ENCODE peak calls at places on chromosome 19, in six cellular contexts. L, J, K, B, H and Y are unnamed samples.

GRCh38 chr19:46834984-46835383 is 15.7 kb downstream of the AP2S1 start:
- DNase-seq in L (no peak), J (no peak), K (no peak), B (no peak), H (no peak), Y (no peak)

GRCh38 chr19:19670070-19670551 is 1.5 kb downstream of the ZNF101 start:
- DNase-seq in L (no peak), J (no peak), K (no peak), B (no peak), H (peak), Y (no peak)

GRCh38 chr19:45820413-45821102 is 5.5 kb upstream of the RSPH6A start:
- DNase-seq in L (no peak), J (no peak), K (no peak), B (no peak), H (no peak), Y (no peak)

GRCh38 chr19:279656-280055 is 11.5 kb downstream of the PLPP2 start:
- DNase-seq in L (no peak), J (no peak), K (no peak), B (no peak), H (no peak), Y (no peak)

GRCh38 chr19:2841858-2842574 is 741 bp downstream of the ZNF555 start:
- DNase-seq in L (no peak), J (no peak), K (no peak), B (no peak), H (no peak), Y (peak)

GRCh38 chr19:33904681-33905080 is 108.0 kb downstream of the KCTD15 start:
- DNase-seq in L (peak), J (no peak), K (no peak), B (no peak), H (peak), Y (no peak)

GRCh38 chr19:49887653-49888477 is 8.8 kb downstream of the IL4I1 start:
- DNase-seq in L (no peak), J (no peak), K (no peak), B (no peak), H (no peak), Y (no peak)

GRCh38 chr19:3374369-3375112 is 8.2 kb downstream of the NFIC start:
- DNase-seq in L (no peak), J (no peak), K (no peak), B (no peak), H (no peak), Y (no peak)

GRCh38 chr19:556611-557382 is 12.9 kb downstream of the GZMM start:
- DNase-seq in L (no peak), J (no peak), K (no peak), B (no peak), H (no peak), Y (no peak)

GRCh38 chr19:47663435-47663910 is 49.7 kb upstream of the EHD2 start:
- DNase-seq in L (peak), J (no peak), K (peak), B (no peak), H (no peak), Y (no peak)

GRCh38 chr19:19627442-19627715 is 641 bp downstream of the LPAR2 start:
- DNase-seq in L (no peak), J (no peak), K (no peak), B (no peak), H (no peak), Y (no peak)

GRCh38 chr19:13053761-13054604 is 48.7 kb downstream of the LYL1 start:
- DNase-seq in L (peak), J (no peak), K (peak), B (no peak), H (no peak), Y (no peak)

GRCh38 chr19:31348416-31349159 is 648 bp downstream of the TSHZ3 start:
- DNase-seq in L (peak), J (peak), K (no peak), B (no peak), H (peak), Y (no peak)

GRCh38 chr19:31574251-31574973 is 225.2 kb upstream of the TSHZ3 start:
- DNase-seq in L (no peak), J (no peak), K (no peak), B (no peak), H (no peak), Y (no peak)

GRCh38 chr19:49019242-49019932 is 2.5 kb upstream of the LHB start:
- DNase-seq in L (no peak), J (peak), K (no peak), B (no peak), H (peak), Y (peak)

GRCh38 chr19:56221851-56222250 is 19.8 kb downstream of the ZSCAN5C start:
- DNase-seq in L (no peak), J (no peak), K (no peak), B (no peak), H (no peak), Y (no peak)

GRCh38 chr19:771332-771785 is 20.4 kb downstream of the MISP start:
- DNase-seq in L (peak), J (peak), K (no peak), B (no peak), H (peak), Y (peak)

GRCh38 chr19:13163609-13164364 is 13.6 kb downstream of the IER2 start:
- DNase-seq in L (peak), J (peak), K (no peak), B (no peak), H (peak), Y (peak)

GRCh38 chr19:28563964-28564914 is 648.7 kb downstream of the UQCRFS1 start:
- DNase-seq in L (no peak), J (no peak), K (no peak), B (no peak), H (no peak), Y (no peak)

GRCh38 chr19:50718255-50719118 is 1.1 kb downstream of the SHANK1 start:
- DNase-seq in L (no peak), J (peak), K (no peak), B (no peak), H (peak), Y (peak)

GRCh38 chr19:3450796-3451411 is 29.4 kb downstream of the SMIM24 start:
- DNase-seq in L (peak), J (no peak), K (peak), B (peak), H (no peak), Y (no peak)

GRCh38 chr19:50239916-50240585 is 36.6 kb downstream of the MYH14 start:
- DNase-seq in L (no peak), J (no peak), K (no peak), B (no peak), H (no peak), Y (no peak)

GRCh38 chr19:52492991-52493470 is 34.4 kb upstream of the ZNF808 start:
- DNase-seq in L (no peak), J (peak), K (no peak), B (no peak), H (peak), Y (peak)

GRCh38 chr19:7242601-7243258 is 51.5 kb downstream of the INSR start:
- DNase-seq in L (peak), J (no peak), K (peak), B (peak), H (no peak), Y (peak)

GRCh38 chr19:36032251-36033104 is at the start of gene CLIP3:
- DNase-seq in L (peak), J (no peak), K (no peak), B (no peak), H (peak), Y (peak)

GRCh38 chr19:48896191-48896720 is 2.3 kb downstream of the TULP2 start:
- DNase-seq in L (peak), J (peak), K (no peak), B (no peak), H (peak), Y (peak)

DNA sequence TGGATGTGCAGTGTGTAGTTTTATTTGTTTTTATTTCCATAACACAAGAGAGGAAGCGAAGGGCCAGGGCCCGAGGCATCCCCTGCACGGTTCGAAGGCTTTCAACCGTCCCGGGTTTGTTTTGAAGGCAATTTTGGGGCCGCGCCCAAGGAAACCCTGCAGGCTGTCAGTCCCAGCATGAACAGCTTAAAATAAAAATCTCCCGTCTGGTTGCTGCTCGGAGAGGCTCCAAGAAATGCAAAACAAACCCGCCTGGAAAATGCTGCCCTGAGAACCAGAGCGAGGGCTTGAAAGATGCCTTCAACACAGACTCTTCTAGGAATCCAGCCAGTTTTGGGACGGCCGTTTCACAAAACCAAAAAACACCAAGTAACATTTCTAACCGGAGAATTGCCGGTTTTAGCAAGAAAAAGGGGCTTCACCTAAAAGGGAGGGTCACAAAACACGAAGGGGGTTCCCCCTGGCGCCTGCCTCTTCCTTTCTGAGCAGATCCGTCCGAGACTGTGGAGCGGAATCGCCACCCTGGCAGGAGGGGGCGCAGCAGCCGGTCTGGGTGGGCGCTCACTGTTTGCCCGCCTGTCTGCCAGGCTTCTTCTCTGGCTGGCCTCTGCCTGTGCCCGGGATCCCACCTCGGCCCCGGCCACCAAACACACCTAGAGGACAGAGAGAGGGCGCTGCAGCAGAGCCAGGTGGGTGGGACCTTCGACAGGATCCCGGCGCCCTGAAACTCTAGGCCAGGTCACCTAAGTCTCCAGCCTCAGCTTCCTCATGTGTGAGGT is 15.8 kb downstream of the LSM4 start:
- DNase-seq in L (no peak), J (no peak), K (no peak), B (no peak), H (peak), Y (peak)
- TF ChIP-seq CTCF in L (no peak), J (no peak), K (no peak), B (peak), H (no peak), Y (peak)

GRCh38 chr19:23437901-23438300 is 42.6 kb upstream of the ZNF91 start:
- DNase-seq in L (no peak), J (no peak), K (no peak), B (no peak), H (no peak), Y (no peak)

GRCh38 chr19:23440207-23440606 is 44.9 kb upstream of the ZNF91 start:
- DNase-seq in L (no peak), J (no peak), K (no peak), B (no peak), H (peak), Y (no peak)

GRCh38 chr19:23436318-23436717 is 41.0 kb upstream of the ZNF91 start:
- DNase-seq in L (no peak), J (peak), K (no peak), B (no peak), H (peak), Y (no peak)

GRCh38 chr19:23439623-23440022 is 44.4 kb upstream of the ZNF91 start:
- DNase-seq in L (no peak), J (no peak), K (no peak), B (no peak), H (peak), Y (no peak)

GRCh38 chr19:23436944-23437343 is 41.7 kb upstream of the ZNF91 start:
- DNase-seq in L (no peak), J (no peak), K (no peak), B (no peak), H (peak), Y (no peak)
- TF ChIP-seq CTCF in L (peak), J (peak), K (no peak), B (no peak), H (no peak), Y (no peak)

GRCh38 chr19:4624733-4625362 is 14.5 kb upstream of the TNFAIP8L1 start:
- DNase-seq in L (peak), J (no peak), K (no peak), B (no peak), H (no peak), Y (peak)
- TF ChIP-seq CTCF in L (peak), J (peak), K (peak), B (no peak), H (no peak), Y (no peak)

DNA sequence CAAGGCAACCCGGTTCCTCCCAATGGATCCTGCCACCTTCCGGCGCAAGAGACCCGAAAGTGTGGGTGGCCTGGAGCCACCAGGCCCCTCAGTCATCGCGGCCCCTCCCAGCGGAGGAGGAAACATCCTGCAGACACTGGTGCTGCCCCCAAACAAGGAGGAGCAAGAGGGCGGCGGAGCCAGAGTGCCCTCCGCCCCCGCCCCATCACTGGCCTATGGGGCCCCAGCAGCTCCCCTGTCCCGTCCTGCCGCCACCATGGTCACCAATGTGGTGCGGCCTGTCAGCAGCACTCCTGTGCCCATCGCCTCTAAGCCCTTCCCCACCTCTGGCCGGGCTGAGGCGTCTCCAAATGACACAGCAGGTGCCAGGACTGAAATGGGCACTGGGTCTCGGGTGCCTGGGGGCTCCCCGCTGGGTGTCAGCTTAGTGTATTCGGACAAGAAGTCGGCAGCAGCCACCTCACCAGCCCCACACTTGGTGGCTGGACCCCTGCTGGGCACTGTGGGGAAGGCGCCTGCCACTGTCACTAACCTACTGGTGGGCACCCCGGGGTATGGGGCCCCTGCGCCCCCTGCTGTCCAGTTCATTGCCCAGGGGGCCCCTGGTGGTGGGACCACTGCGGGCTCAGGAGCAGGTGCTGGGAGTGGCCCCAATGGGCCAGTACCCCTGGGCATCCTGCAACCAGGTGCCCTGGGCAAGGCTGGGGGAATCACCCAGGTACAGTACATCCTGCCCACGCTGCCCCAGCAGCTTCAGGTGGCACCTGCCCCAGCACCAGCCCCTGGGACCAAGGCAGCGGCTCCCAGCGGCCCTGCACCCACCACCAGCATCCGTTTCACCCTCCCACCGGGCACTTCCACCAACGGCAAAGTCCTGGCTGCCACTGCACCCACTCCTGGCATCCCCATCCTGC is 11.2 kb upstream of the PRR19 start:
- DNase-seq in L (no peak), J (peak), K (no peak), B (no peak), H (peak), Y (peak)
- TF ChIP-seq CTCF in L (peak), J (peak), K (peak), B (peak), H (peak), Y (peak)

GRCh38 chr19:55098716-55099556 is 18.5 kb downstream of the PPP1R12C start:
- DNase-seq in L (no peak), J (no peak), K (no peak), B (no peak), H (no peak), Y (no peak)
- TF ChIP-seq CTCF in L (no peak), J (peak), K (no peak), B (no peak), H (no peak), Y (no peak)

GRCh38 chr19:57239982-57240310 is 486 bp upstream of the ZNF805 start:
- DNase-seq in L (no peak), J (no peak), K (no peak), B (no peak), H (no peak), Y (no peak)

GRCh38 chr19:57242821-57243220 is 2.4 kb downstream of the ZNF805 start:
- DNase-seq in L (no peak), J (no peak), K (no peak), B (no peak), H (no peak), Y (no peak)

GRCh38 chr19:57244513-57244912 is 4.1 kb downstream of the ZNF805 start:
- DNase-seq in L (no peak), J (no peak), K (no peak), B (no peak), H (no peak), Y (no peak)

GRCh38 chr19:57241181-57241580 is 749 bp downstream of the ZNF805 start:
- DNase-seq in L (peak), J (no peak), K (no peak), B (no peak), H (peak), Y (no peak)

DNA sequence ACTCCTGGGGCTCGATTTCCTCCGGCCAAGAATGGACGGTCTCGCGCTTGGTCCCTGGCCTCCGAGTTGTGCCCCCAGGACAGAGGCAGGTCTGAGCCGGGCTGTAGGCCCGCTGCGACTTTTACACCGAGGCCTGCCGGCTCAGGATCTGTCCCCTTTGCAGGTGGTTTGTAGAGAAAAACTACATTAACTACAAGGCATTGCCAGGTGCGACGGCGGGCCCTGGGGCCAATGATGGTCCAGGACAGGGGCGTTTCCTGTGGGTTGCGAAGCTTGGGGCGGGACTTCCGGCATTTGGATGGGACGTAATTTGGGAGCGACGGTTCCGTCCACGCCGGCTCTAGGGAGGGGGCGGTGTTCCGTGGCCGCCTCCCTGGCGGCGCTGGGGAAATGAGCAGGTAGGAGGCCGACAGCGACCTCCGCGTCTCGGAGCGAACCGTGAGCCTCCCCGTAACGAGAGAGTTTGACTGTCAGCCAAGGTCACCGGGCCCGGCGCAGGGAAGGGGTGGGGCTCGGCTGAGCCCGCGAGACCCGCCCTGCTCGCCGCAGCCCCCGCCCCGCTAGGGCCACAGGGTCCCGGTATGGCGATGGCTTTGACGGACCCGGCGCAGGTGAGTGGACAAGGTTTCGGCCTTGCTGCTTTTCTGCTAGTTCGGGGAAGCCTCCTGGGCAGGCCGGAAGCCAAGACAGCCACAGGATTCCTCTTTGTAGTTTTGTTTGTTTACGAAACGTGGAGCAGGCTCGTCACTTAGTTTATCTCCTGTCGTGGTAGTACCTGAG is at the start of gene ZNF805:
- DNase-seq in L (peak), J (peak), K (peak), B (peak), H (peak), Y (peak)
- TF ChIP-seq CTCF in L (no peak), J (peak), K (peak), B (peak), H (no peak), Y (no peak)

DNA sequence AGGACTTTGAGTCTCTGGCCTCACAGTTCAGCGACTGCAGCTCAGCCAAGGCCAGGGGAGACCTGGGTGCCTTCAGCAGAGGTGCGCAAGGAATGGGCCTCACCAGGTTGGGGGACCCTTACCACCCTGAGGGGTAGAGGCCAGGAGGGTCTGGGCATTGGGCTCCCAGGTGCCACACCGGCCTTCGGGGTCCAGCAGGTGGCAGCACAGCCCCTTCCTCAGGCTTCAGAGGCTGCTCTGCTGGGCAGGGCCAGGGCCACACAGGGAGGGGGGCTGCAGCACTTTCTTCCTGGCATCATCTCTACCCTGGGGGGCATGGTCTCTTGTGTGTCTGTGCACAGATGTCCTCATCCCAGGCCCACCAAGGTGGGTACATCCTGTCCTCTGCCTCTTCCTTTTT is 12.9 kb downstream of the PIN1 start:
- DNase-seq in L (no peak), J (peak), K (no peak), B (no peak), H (peak), Y (peak)
- TF ChIP-seq CTCF in L (peak), J (peak), K (peak), B (no peak), H (peak), Y (peak)